ENCODE peak calls at places on chromosomes 13 and 19, in eight cellular contexts. Y is HepG2, K is right lobe of liver, Z is HCT116, U is A549, C is heart left ventricle, N is body of pancreas, I is upper lobe of left lung. E is an unnamed sample.
A peak's percentile ranks its signal among the peaks of the same experiment; 100 is the strongest.

GRCh38 chr19:38434549-38435051 is 1.1 kb downstream of the RYR1 start:
- ATAC-seq in Y (no peak), K (no peak), Z (no peak), U (no peak), C (no peak), N (no peak), I (no peak), E (no peak)

GRCh38 chr19:42185281-42185680 is 32.2 kb downstream of the DEDD2 start:
- ATAC-seq in Y (no peak), K (peak; percentile 64), Z (no peak), U (no peak), C (peak; percentile 67), N (no peak), I (no peak), E (peak; percentile 36)

GRCh38 chr13:28796938-28797257 is 23.2 kb upstream of the MTUS2 start:
- ATAC-seq in Y (no peak), K (no peak), Z (peak; percentile 35), U (peak; percentile 53), C (no peak), N (no peak), I (no peak), E (no peak)

GRCh38 chr19:2695288-2695866 is 7.1 kb downstream of the GNG7 start:
- ATAC-seq in Y (no peak), K (peak; percentile 57), Z (no peak), U (no peak), C (peak; percentile 83), N (peak; percentile 67), I (peak; percentile 50), E (peak; percentile 67)

GRCh38 chr13:20446900-20447299 is 78.8 kb downstream of the CRYL1 start:
- ATAC-seq in Y (no peak), K (no peak), Z (no peak), U (no peak), C (peak; percentile 78), N (no peak), I (no peak), E (no peak)

GRCh38 chr13:101058841-101059240 is 357.5 kb downstream of the NALCN start:
- ATAC-seq in Y (no peak), K (no peak), Z (no peak), U (no peak), C (no peak), N (no peak), I (peak; percentile 24), E (no peak)

GRCh38 chr13:101025925-101026324 is 351.3 kb upstream of the TMTC4 start:
- ATAC-seq in Y (no peak), K (peak; percentile 53), Z (no peak), U (no peak), C (no peak), N (no peak), I (no peak), E (no peak)

GRCh38 chr19:52343548-52343947 is 7.5 kb downstream of the ZNF610 start:
- ATAC-seq in Y (no peak), K (no peak), Z (peak; percentile 36), U (no peak), C (peak; percentile 75), N (peak; percentile 48), I (peak; percentile 57), E (no peak)

GRCh38 chr19:30371960-30372824 is at the start of gene ZNF536:
- ATAC-seq in Y (no peak), K (no peak), Z (no peak), U (no peak), C (no peak), N (no peak), I (no peak), E (no peak)

GRCh38 chr19:57192064-57192395 is 730 bp downstream of the ZNF264 start:
- ATAC-seq in Y (peak; percentile 26), K (no peak), Z (no peak), U (peak; percentile 34), C (peak; percentile 3), N (no peak), I (no peak), E (no peak)

GRCh38 chr19:39247701-39248664 is 673 bp downstream of the IFNL4 start:
- ATAC-seq in Y (no peak), K (peak; percentile 24), Z (no peak), U (no peak), C (peak; percentile 59), N (peak; percentile 31), I (no peak), E (no peak)

GRCh38 chr19:16347706-16348105 is 23.1 kb downstream of the KLF2 start:
- ATAC-seq in Y (no peak), K (no peak), Z (no peak), U (no peak), C (peak; percentile 52), N (no peak), I (no peak), E (no peak)
- H3K27ac ChIP-seq in Y (no peak overlapping the region), K (no peak overlapping the region), Z (no peak overlapping the region), U (no peak overlapping the region), C (peak overlapping the region; percentile 37), N (peak overlapping the region; percentile 36), I (peak overlapping the region; percentile 80), E (peak overlapping the region; percentile 86)

DNA sequence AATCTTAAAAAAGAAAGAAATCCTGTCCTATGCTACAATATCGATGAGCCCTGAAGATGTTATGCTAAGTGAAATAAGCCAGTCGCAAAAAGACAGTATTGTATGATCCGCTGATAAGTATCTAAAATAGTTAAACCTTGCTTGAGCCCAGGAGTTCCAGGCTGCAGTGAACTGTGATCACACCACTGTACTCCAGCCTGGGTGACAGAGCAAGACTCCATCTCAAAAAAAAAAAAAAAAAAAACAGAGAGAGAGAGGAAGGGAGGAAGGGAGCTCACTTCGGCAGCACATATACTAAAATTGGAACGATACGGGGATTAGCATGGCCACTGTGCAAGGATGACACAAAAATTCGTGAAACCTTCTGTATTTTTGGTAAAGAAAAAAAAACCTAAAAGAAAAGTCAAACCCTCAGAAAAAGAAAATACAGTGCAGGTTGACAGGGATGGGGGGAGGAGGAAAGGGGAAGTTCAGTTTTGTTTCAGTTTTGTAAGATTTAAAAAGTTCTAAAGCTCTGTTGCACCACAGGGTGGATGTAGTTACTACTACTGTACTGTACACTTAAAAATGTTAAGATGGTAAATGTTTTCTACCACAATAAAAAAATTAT is 8.4 kb downstream of the CLASRP start:
- ATAC-seq in Y (no peak), K (no peak), Z (no peak), U (no peak), C (no peak), N (no peak), I (no peak), E (no peak)
- TF ChIP-seq POLR2A in Y (no peak), K (no peak), Z (no peak), U (no peak), C (no peak), N (no peak), I (no peak), E (no peak)

DNA sequence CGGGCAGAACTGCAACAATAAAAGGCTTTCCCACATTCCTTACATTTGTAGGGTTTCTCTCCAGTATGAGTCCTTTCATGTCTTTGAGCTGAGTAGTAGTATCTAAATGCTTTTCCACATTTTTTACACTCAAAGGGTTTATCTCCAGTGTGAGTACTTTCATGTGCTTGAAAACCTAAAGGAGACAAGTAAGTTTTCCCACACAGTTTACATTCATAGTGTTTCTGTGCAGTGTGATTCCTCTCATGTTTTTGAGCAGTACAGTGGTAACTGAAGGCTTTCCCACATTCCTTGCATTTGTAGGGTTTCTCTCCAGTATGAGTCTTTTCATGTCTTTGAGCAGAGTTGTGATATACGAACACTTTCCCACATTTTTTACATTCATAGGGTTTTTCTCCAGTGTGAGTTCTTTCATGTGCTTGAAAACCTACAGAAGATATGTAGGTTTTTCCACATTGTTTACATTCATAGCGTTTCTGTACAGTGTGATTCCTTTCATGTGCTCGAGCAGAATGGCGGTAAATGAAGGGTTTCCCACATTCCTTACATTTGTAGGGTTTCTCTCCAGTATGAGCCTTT is 47.0 kb downstream of the ZNF44 start:
- ATAC-seq in Y (no peak), K (no peak), Z (no peak), U (no peak), C (no peak), N (no peak), I (no peak), E (no peak)
- H3K4me3 ChIP-seq in Y (no peak overlapping the region), K (no peak overlapping the region), Z (no peak overlapping the region), U (no peak overlapping the region), C (no peak overlapping the region), N (no peak overlapping the region), I (no peak overlapping the region), E (no peak overlapping the region)

DNA sequence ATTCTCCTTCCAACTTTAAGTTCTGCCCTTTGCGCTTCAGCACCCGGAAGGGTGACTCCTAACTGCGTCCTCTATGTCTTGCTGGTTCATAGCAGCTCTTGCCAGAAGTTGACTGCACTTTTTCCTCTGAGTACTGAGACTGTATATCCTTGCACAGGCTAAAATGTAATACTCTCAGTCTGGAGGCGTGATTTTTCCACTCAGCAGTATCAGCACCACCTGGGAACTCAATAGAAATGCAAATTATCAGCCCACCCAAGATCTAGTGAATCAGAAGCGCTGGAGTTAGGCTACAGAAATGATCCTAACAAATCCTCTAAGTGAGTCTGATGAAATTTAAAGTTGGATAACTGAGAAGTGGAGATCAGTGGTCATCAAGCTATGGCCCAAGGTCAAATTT is 1611.9 kb upstream of the SLC10A2 start:
- ATAC-seq in Y (no peak), K (no peak), Z (no peak), U (no peak), C (no peak), N (no peak), I (no peak), E (no peak)
- H3K27ac ChIP-seq in Y (no peak overlapping the region), K (no peak overlapping the region), Z (no peak overlapping the region), U (no peak overlapping the region), C (no peak overlapping the region), N (no peak overlapping the region), I (no peak overlapping the region), E (no peak overlapping the region)

GRCh38 chr19:10270616-10271394 is at the start of gene ICAM1:
- ATAC-seq in Y (peak; percentile 84), K (peak; percentile 77), Z (peak; percentile 59), U (peak; percentile 55), C (peak; percentile 72), N (peak; percentile 64), I (peak; percentile 88), E (peak; percentile 72)
- TF ChIP-seq POLR2A in Y (peak; percentile 98), K (peak; percentile 98), Z (no peak), U (no peak), C (peak; percentile 62), N (peak; percentile 78), I (peak; percentile 96), E (peak; percentile 67)

GRCh38 chr19:35462476-35462953 is 14.5 kb downstream of the FFAR2 start:
- ATAC-seq in Y (no peak), K (peak; percentile 13), Z (no peak), U (no peak), C (peak; percentile 69), N (no peak), I (peak; percentile 64), E (no peak)
- H3K4me3 ChIP-seq in Y (no peak overlapping the region), K (no peak overlapping the region), Z (no peak overlapping the region), U (no peak overlapping the region), C (no peak overlapping the region), N (no peak overlapping the region), I (no peak overlapping the region), E (no peak overlapping the region)

GRCh38 chr13:33817513-33817842 is 471 bp upstream of the RFC3 start:
- ATAC-seq in Y (no peak), K (peak; percentile 8), Z (peak; percentile 9), U (no peak), C (no peak), N (no peak), I (no peak), E (peak; percentile 23)
- H3K27ac ChIP-seq in Y (peak overlapping the region; percentile 77), K (peak overlapping the region; percentile 0), Z (peak overlapping the region; percentile 71), U (peak overlapping the region; percentile 89), C (peak overlapping the region; percentile 61), N (peak overlapping the region; percentile 69), I (peak overlapping the region; percentile 80), E (peak overlapping the region; percentile 52)

E was measured in gastroesophageal sphincter.